ENCODE peak calls at places on chromosomes 11 and 22, in nine cellular contexts. Y is central memory CD8-positive, alpha-beta T cell; Z is activated CD8-positive, alpha-beta memory T cell treated with anti-CD3 and anti-CD28 coated beads, Interleukin-2, amount 50 U/mL, for 48 hours; N is Karpas-422; S is body of pancreas; M is stimulated activated CD4-positive, alpha-beta T cell treated with anti-CD3 and anti-CD28 coated beads, Interleukin-12 subunit alpha, Interleukin-12 subunit beta, amount 100 ng/mL, for 48 hours; V is neural progenitor cell; J is progenitor cell of endocrine pancreas; T is iPS-NIHi11. L is an unnamed sample.
A peak's percentile ranks its signal among the peaks of the same experiment; 100 is the strongest.

GRCh38 chr22:39935622-39936021 is 24.6 kb upstream of the TMA7B start:
- DNase-seq in T (no peak), S (no peak), M (no peak), Z (peak; percentile 50), N (no peak), V (peak; percentile 55), Y (no peak), J (no peak), L (no peak)

GRCh38 chr11:14499178-14499559 is 442 bp downstream of the COPB1 start:
- DNase-seq in T (no peak), J (peak; percentile 11), Y (no peak), S (peak; percentile 40), Z (peak; percentile 75), M (no peak), V (peak; percentile 60), N (peak; percentile 64), L (peak; percentile 53)

GRCh38 chr11:125625594-125626380 is 824 bp downstream of the CHEK1 start:
- DNase-seq in Y (peak; percentile 72), T (peak; percentile 83), V (peak; percentile 98), S (peak; percentile 87), M (peak; percentile 88), N (peak; percentile 91), J (peak; percentile 83), Z (peak; percentile 95), L (peak; percentile 77)

GRCh38 chr22:24758164-24758799 is 16.2 kb downstream of the PIWIL3 start:
- DNase-seq in S (peak; percentile 58), N (peak; percentile 83), T (peak; percentile 54), Y (peak; percentile 14), V (peak; percentile 78), J (peak; percentile 49), M (peak; percentile 58), Z (peak; percentile 81), L (peak; percentile 25)

GRCh38 chr22:25935266-25936058 is 193.5 kb downstream of the MYO18B start:
- DNase-seq in M (no peak), T (no peak), J (no peak), S (no peak), Z (no peak), N (no peak), V (no peak), Y (no peak), L (no peak)

GRCh38 chr22:38124236-38124974 is 13.9 kb upstream of the BAIAP2L2 start:
- DNase-seq in J (no peak), N (no peak), Y (no peak), S (no peak), M (no peak), T (peak; percentile 63), Z (no peak), V (peak; percentile 45), L (no peak)

GRCh38 chr11:64926689-64927088 is 2.2 kb downstream of the PPP2R5B start:
- DNase-seq in N (no peak), J (no peak), Y (no peak), T (no peak), S (no peak), V (no peak), M (no peak), Z (no peak), L (no peak)

GRCh38 chr22:44312766-44313165 is at the start of gene SHISAL1:
- DNase-seq in N (no peak), Z (no peak), J (no peak), T (no peak), S (no peak), M (no peak), V (no peak), Y (no peak), L (no peak)

GRCh38 chr11:65089621-65090020 is 5.6 kb downstream of the ZFPL1 start:
- DNase-seq in N (no peak), M (no peak), Y (no peak), T (no peak), Z (no peak), S (no peak), J (no peak), V (no peak), L (no peak)

GRCh38 chr11:102186836-102187235 is 76.6 kb downstream of the YAP1 start:
- DNase-seq in Y (no peak), J (no peak), T (peak; percentile 29), V (peak; percentile 81), S (no peak), Z (no peak), N (no peak), M (no peak), L (no peak)

GRCh38 chr11:13256216-13256615 is 21.4 kb upstream of the BMAL1 start:
- DNase-seq in M (no peak), V (no peak), Z (no peak), T (no peak), S (no peak), Y (no peak), J (no peak), N (no peak), L (no peak)

GRCh38 chr11:112784323-112785073 is 176.7 kb upstream of the NCAM1 start:
- DNase-seq in M (no peak), Z (no peak), V (peak; percentile 39), T (peak; percentile 47), J (no peak), S (peak; percentile 59), N (no peak), Y (no peak), L (no peak)

GRCh38 chr11:75338516-75339218 is 12.8 kb downstream of the ARRB1 start:
- DNase-seq in Z (no peak), T (no peak), N (no peak), S (no peak), V (no peak), M (peak; percentile 36), J (no peak), Y (no peak), L (no peak)

GRCh38 chr22:41847300-41847699 is 14.4 kb downstream of the SREBF2 start:
- DNase-seq in M (no peak), T (no peak), S (no peak), V (no peak), Z (no peak), J (no peak), N (no peak), Y (no peak), L (no peak)

GRCh38 chr22:24594569-24595120 is 1.8 kb upstream of the LRRC75B start:
- DNase-seq in M (no peak), V (no peak), T (no peak), Y (no peak), Z (no peak), J (no peak), S (peak; percentile 42), N (peak; percentile 31), L (no peak)

GRCh38 chr11:1238767-1239595 is 16.1 kb downstream of the MUC5B start:
- DNase-seq in Z (no peak), Y (no peak), M (no peak), J (peak; percentile 86), T (peak; percentile 99), S (peak; percentile 51), V (peak; percentile 86), N (no peak), L (peak; percentile 77)

GRCh38 chr22:45671783-45672563 is at the start of gene ATXN10:
- DNase-seq in Z (peak; percentile 84), M (peak; percentile 49), T (peak; percentile 77), V (peak; percentile 95), J (peak; percentile 63), Y (peak; percentile 51), N (peak; percentile 92), S (peak; percentile 62), L (peak; percentile 73)

GRCh38 chr11:130219148-130219547 is 59.6 kb downstream of the ST14 start:
- DNase-seq in V (no peak), M (no peak), Z (no peak), J (no peak), N (no peak), S (no peak), T (no peak), Y (no peak), L (no peak)

GRCh38 chr11:12201016-12201985 is 90.9 kb downstream of the MICAL2 start:
- DNase-seq in M (no peak), T (no peak), J (no peak), S (peak; percentile 39), V (no peak), Y (no peak), N (no peak), Z (no peak), L (peak; percentile 99)

GRCh38 chr11:71426413-71426812 is 21.8 kb downstream of the DHCR7 start:
- DNase-seq in N (no peak), Y (no peak), S (no peak), Z (no peak), V (no peak), T (no peak), M (no peak), J (no peak), L (no peak)

GRCh38 chr11:124086447-124086846 is 28.8 kb upstream of the VWA5A start:
- DNase-seq in V (peak; percentile 74), T (peak; percentile 37), M (no peak), Y (no peak), J (no peak), N (no peak), S (no peak), Z (no peak), L (no peak)

GRCh38 chr11:60964801-60965200 is 6.7 kb upstream of the CD6 start:
- DNase-seq in Z (no peak), V (no peak), T (no peak), N (no peak), S (no peak), Y (no peak), J (no peak), M (no peak), L (no peak)

GRCh38 chr22:24772493-24773220 is 1.9 kb downstream of the PIWIL3 start:
- DNase-seq in N (no peak), T (peak; percentile 75), J (peak; percentile 14), M (no peak), V (peak; percentile 83), Z (peak; percentile 41), Y (no peak), S (no peak), L (peak; percentile 28)

GRCh38 chr11:196786-197731 is 4.2 kb downstream of the SCGB1C1 start:
- DNase-seq in N (no peak), M (no peak), Z (peak; percentile 47), S (no peak), T (no peak), J (no peak), Y (no peak), V (no peak), L (no peak)

GRCh38 chr11:126561327-126561893 is 205.9 kb downstream of the ST3GAL4 start:
- DNase-seq in M (peak; percentile 3), S (peak; percentile 33), Z (peak; percentile 62), N (peak; percentile 78), J (peak; percentile 60), V (peak; percentile 92), Y (no peak), T (peak; percentile 83), L (peak; percentile 36)

GRCh38 chr11:78564037-78564888 is 10.4 kb downstream of the NARS2 start:
- DNase-seq in N (peak; percentile 86), S (peak; percentile 74), T (peak; percentile 45), Y (peak; percentile 28), M (peak; percentile 60), J (no peak), Z (no peak), V (peak; percentile 72), L (peak; percentile 33)

GRCh38 chr11:44977493-44977984 is 26.9 kb upstream of the TP53I11 start:
- DNase-seq in M (peak; percentile 8), J (no peak), Y (no peak), S (peak; percentile 45), Z (no peak), V (peak; percentile 49), N (no peak), T (peak; percentile 60), L (no peak)

GRCh38 chr11:124717786-124718634 is 21.7 kb upstream of the NRGN start:
- DNase-seq in J (no peak), Y (no peak), M (no peak), Z (peak; percentile 53), S (no peak), N (no peak), T (peak; percentile 59), V (peak; percentile 73), L (no peak)

GRCh38 chr11:10805741-10806140 is 3.0 kb downstream of the EIF4G2 start:
- DNase-seq in Z (no peak), M (no peak), N (no peak), J (no peak), V (no peak), T (no peak), S (no peak), Y (no peak), L (no peak)

GRCh38 chr11:128949791-128950454 is 7.3 kb upstream of the TP53AIP1 start:
- DNase-seq in Z (no peak), Y (no peak), J (no peak), V (no peak), T (no peak), M (no peak), N (no peak), S (peak; percentile 75), L (no peak)

GRCh38 chr22:47178339-47178738 is 415.9 kb downstream of the TBC1D22A start:
- DNase-seq in J (no peak), N (no peak), S (no peak), Y (no peak), T (no peak), Z (no peak), V (no peak), M (no peak), L (no peak)

L was measured in K562.